ENCODE peak calls at places on chromosomes 4 and X, in eight cellular contexts. One of them, this sample, is unnamed.

GRCh38 chr4:126541820-126542219 is 1090.9 kb upstream of the INTU start:
- DNase-seq in tibial nerve: no peak
- DNase-seq in sciatic nerve: no peak
- DNase-seq in stimulated activated CD8-positive, alpha-beta memory T cell treated with anti-CD3 and anti-CD28 coated beads, Interleukin-12 subunit alpha, Interleukin-12 subunit beta, amount 100 ng/mL, for 1 hour: no peak
- DNase-seq in OCI-M1: no peak
- DNase-seq in BJ: no peak
- DNase-seq in G401: no peak
- DNase-seq in prostate gland: no peak
- DNase-seq in this sample: no peak

GRCh38 chr4:168868044-168868855 is 141.8 kb downstream of the CBR4 start:
- DNase-seq in tibial nerve: no peak
- DNase-seq in sciatic nerve: no peak
- DNase-seq in stimulated activated CD8-positive, alpha-beta memory T cell treated with anti-CD3 and anti-CD28 coated beads, Interleukin-12 subunit alpha, Interleukin-12 subunit beta, amount 100 ng/mL, for 1 hour: no peak
- DNase-seq in OCI-M1: no peak
- DNase-seq in BJ: no peak
- DNase-seq in G401: no peak
- DNase-seq in prostate gland: no peak
- DNase-seq in this sample: no peak

GRCh38 chr4:115675721-115676120 is 562.3 kb upstream of the NDST4 start:
- DNase-seq in tibial nerve: no peak
- DNase-seq in sciatic nerve: no peak
- DNase-seq in stimulated activated CD8-positive, alpha-beta memory T cell treated with anti-CD3 and anti-CD28 coated beads, Interleukin-12 subunit alpha, Interleukin-12 subunit beta, amount 100 ng/mL, for 1 hour: no peak
- DNase-seq in OCI-M1: no peak
- DNase-seq in BJ: no peak
- DNase-seq in G401: no peak
- DNase-seq in prostate gland: no peak
- DNase-seq in this sample: no peak

GRCh38 chr4:118964891-118965411 is 76.3 kb downstream of the SYNPO2 start:
- DNase-seq in tibial nerve: no peak
- DNase-seq in sciatic nerve: no peak
- DNase-seq in stimulated activated CD8-positive, alpha-beta memory T cell treated with anti-CD3 and anti-CD28 coated beads, Interleukin-12 subunit alpha, Interleukin-12 subunit beta, amount 100 ng/mL, for 1 hour: no peak
- DNase-seq in OCI-M1: peak
- DNase-seq in BJ: no peak
- DNase-seq in G401: no peak
- DNase-seq in prostate gland: no peak
- DNase-seq in this sample: no peak

GRCh38 chr4:83010522-83011318 is at the start of gene LIN54:
- DNase-seq in tibial nerve: peak
- DNase-seq in sciatic nerve: peak
- DNase-seq in stimulated activated CD8-positive, alpha-beta memory T cell treated with anti-CD3 and anti-CD28 coated beads, Interleukin-12 subunit alpha, Interleukin-12 subunit beta, amount 100 ng/mL, for 1 hour: peak
- DNase-seq in OCI-M1: peak
- DNase-seq in BJ: no peak
- DNase-seq in G401: peak
- DNase-seq in prostate gland: peak
- DNase-seq in this sample: peak

GRCh38 chrX:13266641-13267420 is 53.0 kb downstream of the ATXN3L start:
- DNase-seq in tibial nerve: no peak
- DNase-seq in sciatic nerve: no peak
- DNase-seq in stimulated activated CD8-positive, alpha-beta memory T cell treated with anti-CD3 and anti-CD28 coated beads, Interleukin-12 subunit alpha, Interleukin-12 subunit beta, amount 100 ng/mL, for 1 hour: no peak
- DNase-seq in OCI-M1: no peak
- DNase-seq in BJ: no peak
- DNase-seq in G401: no peak
- DNase-seq in prostate gland: no peak
- DNase-seq in this sample: no peak

GRCh38 chr4:25509656-25510055 is 132.6 kb downstream of the ANAPC4 start:
- DNase-seq in tibial nerve: no peak
- DNase-seq in sciatic nerve: no peak
- DNase-seq in stimulated activated CD8-positive, alpha-beta memory T cell treated with anti-CD3 and anti-CD28 coated beads, Interleukin-12 subunit alpha, Interleukin-12 subunit beta, amount 100 ng/mL, for 1 hour: no peak
- DNase-seq in OCI-M1: no peak
- DNase-seq in BJ: no peak
- DNase-seq in G401: no peak
- DNase-seq in prostate gland: no peak
- DNase-seq in this sample: no peak

GRCh38 chrX:150159537-150159936 is 203.6 kb upstream of the MAMLD1 start:
- DNase-seq in tibial nerve: no peak
- DNase-seq in sciatic nerve: no peak
- DNase-seq in stimulated activated CD8-positive, alpha-beta memory T cell treated with anti-CD3 and anti-CD28 coated beads, Interleukin-12 subunit alpha, Interleukin-12 subunit beta, amount 100 ng/mL, for 1 hour: no peak
- DNase-seq in OCI-M1: no peak
- DNase-seq in BJ: no peak
- DNase-seq in G401: no peak
- DNase-seq in prostate gland: no peak
- DNase-seq in this sample: no peak

GRCh38 chr4:27276322-27277073 is 415.9 kb downstream of the STIM2 start:
- DNase-seq in tibial nerve: no peak
- DNase-seq in sciatic nerve: no peak
- DNase-seq in stimulated activated CD8-positive, alpha-beta memory T cell treated with anti-CD3 and anti-CD28 coated beads, Interleukin-12 subunit alpha, Interleukin-12 subunit beta, amount 100 ng/mL, for 1 hour: no peak
- DNase-seq in OCI-M1: no peak
- DNase-seq in BJ: no peak
- DNase-seq in G401: no peak
- DNase-seq in prostate gland: no peak
- DNase-seq in this sample: no peak